ENCODE peak calls at places on chromosomes 6 and 20, in eight cellular contexts. I, B, W, V, H, S, N and Q are unnamed samples.

GRCh38 chr6:22322103-22322882 is 25.5 kb upstream of the PRL start:
- DNase-seq in I (no peak), V (no peak), H (no peak), N (no peak), S (no peak), W (no peak), B (no peak), Q (no peak)

GRCh38 chr6:147218797-147219196 is 14.6 kb downstream of the STXBP5 start:
- DNase-seq in W (no peak), B (no peak), V (no peak), I (no peak), S (no peak), N (no peak), H (no peak), Q (no peak)

GRCh38 chr6:1600764-1601615 is 8.7 kb upstream of the FOXC1 start:
- DNase-seq in B (no peak), H (no peak), S (no peak), W (no peak), N (no peak), I (no peak), V (no peak), Q (no peak)

GRCh38 chr6:161434921-161435411 is 161.1 kb upstream of the AGPAT4 start:
- DNase-seq in S (no peak), V (peak), N (no peak), H (no peak), B (no peak), I (no peak), W (no peak), Q (no peak)

GRCh38 chr6:26020983-26021349 is 58.4 kb downstream of the TRIM38 start:
- DNase-seq in W (no peak), S (peak), B (peak), I (peak), N (peak), V (no peak), H (no peak), Q (peak)

GRCh38 chr20:36744764-36745191 is 1.1 kb downstream of the NDRG3 start:
- DNase-seq in B (no peak), W (no peak), I (peak), S (no peak), N (no peak), H (peak), V (peak), Q (no peak)

GRCh38 chr6:55782275-55782674 is 93.1 kb downstream of the BMP5 start:
- DNase-seq in B (no peak), S (no peak), V (no peak), W (no peak), I (no peak), H (no peak), N (no peak), Q (no peak)

GRCh38 chr6:111976169-111976568 is 77.7 kb upstream of the CCN6 start:
- DNase-seq in S (no peak), B (no peak), I (no peak), H (no peak), V (no peak), N (no peak), W (no peak), Q (no peak)

GRCh38 chr6:17714879-17715860 is 8.4 kb upstream of the NUP153 start:
- DNase-seq in I (no peak), W (no peak), B (no peak), N (no peak), S (peak), H (no peak), V (no peak), Q (peak)

GRCh38 chr20:54479138-54479906 is 3.9 kb downstream of the DOK5 start:
- DNase-seq in S (no peak), H (peak), V (no peak), N (no peak), W (no peak), B (no peak), I (no peak), Q (no peak)

GRCh38 chr20:48214601-48215000 is 429.3 kb upstream of the SULF2 start:
- DNase-seq in B (no peak), H (no peak), N (no peak), I (no peak), V (no peak), W (no peak), S (no peak), Q (no peak)

GRCh38 chr6:40326689-40327404 is 260.3 kb downstream of the LRFN2 start:
- DNase-seq in B (no peak), W (no peak), S (no peak), H (no peak), V (peak), N (no peak), I (no peak), Q (no peak)

GRCh38 chr6:16338577-16339262 is 100.3 kb downstream of the GMPR start:
- DNase-seq in N (no peak), V (peak), B (peak), W (no peak), S (no peak), H (no peak), I (no peak), Q (no peak)

GRCh38 chr6:12958052-12958706 is 241.6 kb downstream of the PHACTR1 start:
- DNase-seq in I (no peak), B (no peak), N (no peak), W (no peak), H (no peak), S (no peak), V (no peak), Q (no peak)

GRCh38 chr6:137056121-137056880 is 11.5 kb upstream of the IL20RA start:
- DNase-seq in N (no peak), S (no peak), V (no peak), B (no peak), I (no peak), W (no peak), H (no peak), Q (no peak)

GRCh38 chr20:9609892-9610502 is 95.6 kb downstream of the LAMP5 start:
- DNase-seq in H (no peak), V (peak), N (peak), W (no peak), B (no peak), I (no peak), S (peak), Q (peak)

GRCh38 chr20:35776513-35777101 is 4.8 kb downstream of the PHF20 start:
- DNase-seq in N (no peak), I (no peak), W (no peak), B (no peak), H (no peak), S (no peak), V (peak), Q (no peak)

GRCh38 chr20:17794400-17794799 is 94.6 kb downstream of the BANF2 start:
- DNase-seq in H (no peak), V (peak), I (peak), W (no peak), B (no peak), S (no peak), N (no peak), Q (no peak)

GRCh38 chr20:57389695-57390603 is 1.2 kb upstream of the RBM38 start:
- DNase-seq in W (peak), N (no peak), I (no peak), S (peak), V (no peak), H (peak), B (peak), Q (peak)

GRCh38 chr20:50790651-50791277 is 4.1 kb upstream of the BCAS4 start:
- DNase-seq in N (peak), B (peak), V (peak), W (peak), H (peak), S (peak), I (peak), Q (peak)

GRCh38 chr6:148790404-148790803 is 43.6 kb downstream of the UST start:
- DNase-seq in H (no peak), V (no peak), W (no peak), S (no peak), B (no peak), N (no peak), I (no peak), Q (no peak)

GRCh38 chr6:127518710-127519468 is at the start of gene MTCL3:
- DNase-seq in N (peak), H (no peak), B (peak), V (peak), I (no peak), W (no peak), S (peak), Q (peak)

GRCh38 chr6:170102582-170103481 is 188.0 kb downstream of the DLL1 start:
- DNase-seq in V (no peak), W (no peak), I (peak), S (no peak), N (no peak), H (no peak), B (peak), Q (no peak)

GRCh38 chr6:30326446-30327231 is at the start of gene TRIM39:
- DNase-seq in V (peak), I (peak), N (peak), W (peak), B (peak), H (peak), S (peak), Q (peak)

GRCh38 chr6:155248021-155249001 is 15.5 kb upstream of the CLDN20 start:
- DNase-seq in H (peak), N (peak), B (no peak), V (peak), I (no peak), S (peak), W (no peak), Q (peak)

GRCh38 chr20:34569598-34569997 is 11.1 kb downstream of the MAP1LC3A start:
- DNase-seq in I (peak), S (no peak), H (no peak), N (no peak), W (no peak), B (no peak), V (no peak), Q (no peak)

GRCh38 chr6:158233214-158233795 is 65.2 kb downstream of the GTF2H5 start:
- DNase-seq in B (no peak), N (no peak), V (peak), I (no peak), H (peak), S (peak), W (no peak), Q (peak)

GRCh38 chr6:52572536-52572935 is 4.3 kb downstream of the TRAM2 start:
- DNase-seq in S (no peak), H (no peak), N (no peak), B (no peak), I (no peak), W (no peak), V (no peak), Q (no peak)

GRCh38 chr6:152356659-152357058 is 280.5 kb downstream of the SYNE1 start:
- DNase-seq in W (no peak), B (no peak), H (peak), N (no peak), I (no peak), S (no peak), V (no peak), Q (no peak)

GRCh38 chr6:163548624-163549023 is 134.1 kb downstream of the QKI start:
- DNase-seq in I (no peak), B (no peak), H (no peak), S (no peak), W (no peak), N (no peak), V (no peak), Q (no peak)

GRCh38 chr6:21382821-21383455 is 210.6 kb upstream of the SOX4 start:
- DNase-seq in I (no peak), H (no peak), W (no peak), S (no peak), N (no peak), V (peak), B (no peak), Q (no peak)

GRCh38 chr6:39330057-39330456 is 7.6 kb upstream of the KCNK16 start:
- DNase-seq in N (no peak), I (no peak), H (no peak), S (no peak), W (no peak), V (no peak), B (no peak), Q (no peak)

GRCh38 chr6:9248125-9248524 is 812.8 kb upstream of the SLC35B3 start:
- DNase-seq in W (no peak), S (no peak), B (no peak), H (no peak), V (no peak), I (no peak), N (no peak), Q (no peak)

GRCh38 chr20:54397292-54398155 is 77.9 kb upstream of the DOK5 start:
- DNase-seq in B (no peak), V (no peak), W (no peak), H (no peak), N (no peak), I (no peak), S (no peak), Q (no peak)

GRCh38 chr20:45611054-45611453 is 18.5 kb upstream of the WFDC10A start:
- DNase-seq in S (peak), V (no peak), H (no peak), W (no peak), B (no peak), N (no peak), I (no peak), Q (peak)

GRCh38 chr6:166259296-166259977 is 48.8 kb downstream of the PRR18 start:
- DNase-seq in H (no peak), I (no peak), W (no peak), N (no peak), B (no peak), S (no peak), V (no peak), Q (peak)

GRCh38 chr6:84086545-84087429 is 53.2 kb downstream of the MRAP2 start:
- DNase-seq in B (no peak), W (no peak), H (no peak), S (no peak), V (no peak), N (no peak), I (no peak), Q (no peak)

GRCh38 chr20:10982692-10983091 is 308.9 kb upstream of the JAG1 start:
- DNase-seq in B (no peak), S (no peak), H (no peak), I (peak), N (no peak), V (no peak), W (no peak), Q (no peak)

GRCh38 chr6:138226701-138227315 is 8.5 kb upstream of the PBOV1 start:
- DNase-seq in N (no peak), W (no peak), I (no peak), S (no peak), B (no peak), H (no peak), V (peak), Q (no peak)

GRCh38 chr6:24840187-24840586 is 41.5 kb upstream of the ARMH2 start:
- DNase-seq in S (no peak), N (no peak), B (no peak), I (no peak), H (no peak), V (no peak), W (no peak), Q (no peak)